ENCODE peak calls at places on chromosomes 12 and 14, in nine cellular contexts. R is frontal cortex, K is NCI-H510A, E is T47D, F is iPS DF 6.9, U is NCI-H460, V is fibroblast of pulmonary artery, I is EH, G is activated gamma-delta T cell treated with Interleukin-2 at 50 U/mL for 16 hours. Q is an unnamed sample.

GRCh38 chr14:96267336-96267735 is 11.3 kb downstream of the BDKRB1 start:
- DNase-seq in R (no peak), K (peak; percentile 60), E (no peak), F (no peak), U (no peak), V (peak; percentile 79), I (peak; percentile 91), G (no peak), Q (no peak)

GRCh38 chr12:54363610-54364009 is 676 bp downstream of the GPR84 start:
- DNase-seq in R (no peak), K (no peak), E (no peak), F (no peak), U (no peak), V (no peak), I (no peak), G (no peak), Q (no peak)

GRCh38 chr12:63821781-63822251 is 22.7 kb upstream of the SRGAP1 start:
- DNase-seq in R (no peak), K (no peak), E (no peak), F (no peak), U (no peak), V (no peak), I (peak; percentile 65), G (no peak), Q (no peak)

GRCh38 chr12:32309811-32310755 is 89.3 kb upstream of the FGD4 start:
- DNase-seq in R (no peak), K (no peak), E (no peak), F (no peak), U (no peak), V (peak; percentile 41), I (no peak), G (no peak), Q (no peak)

GRCh38 chr12:53481957-53482586 is 17.2 kb downstream of the MAP3K12 start:
- DNase-seq in R (no peak), K (no peak), E (no peak), F (no peak), U (no peak), V (no peak), I (no peak), G (no peak), Q (peak; percentile 59)

GRCh38 chr14:91303091-91303923 is 58.8 kb upstream of the GPR68 start:
- DNase-seq in R (no peak), K (no peak), E (no peak), F (peak; percentile 90), U (peak; percentile 11), V (peak; percentile 41), I (peak; percentile 25), G (no peak), Q (peak; percentile 62)

GRCh38 chr12:19248929-19249602 is 119.5 kb downstream of the PLEKHA5 start:
- DNase-seq in R (no peak), K (no peak), E (no peak), F (no peak), U (peak; percentile 58), V (peak; percentile 63), I (peak; percentile 50), G (no peak), Q (no peak)

GRCh38 chr12:120332041-120332440 is 4.5 kb upstream of the PLA2G1B start:
- DNase-seq in R (no peak), K (no peak), E (no peak), F (no peak), U (no peak), V (no peak), I (no peak), G (no peak), Q (no peak)

GRCh38 chr12:107903377-107904061 is 129.0 kb downstream of the ASCL4 start:
- DNase-seq in R (peak; percentile 64), K (peak; percentile 77), E (peak; percentile 69), F (peak; percentile 47), U (peak; percentile 61), V (no peak), I (peak; percentile 5), G (no peak), Q (no peak)

GRCh38 chr14:81313200-81313599 is 86.9 kb downstream of the STON2 start:
- DNase-seq in R (no peak), K (no peak), E (no peak), F (no peak), U (no peak), V (no peak), I (no peak), G (no peak), Q (no peak)